ENCODE peak calls at places on chromosomes 5 and 9, in four cellular contexts. W is K562, M is HepG2, U is HEK293T. C is an unnamed sample.

GRCh38 chr5:79474416-79475173 is 39.3 kb downstream of the HOMER1 start:
- DNase-seq in M (no peak), U (no peak), W (no peak), C (no peak)

GRCh38 chr5:91296691-91297143 is 86.4 kb downstream of the ARRDC3 start:
- DNase-seq in U (no peak), W (no peak), M (no peak), C (no peak)

GRCh38 chr9:137673871-137674270 is 55.1 kb downstream of the EHMT1 start:
- DNase-seq in W (no peak), U (no peak), M (no peak), C (no peak)

GRCh38 chr9:129414377-129415021 is 206.4 kb downstream of the C9orf50 start:
- DNase-seq in M (peak; percentile 48), W (peak; percentile 51), U (no peak), C (no peak)

GRCh38 chr9:101027246-101027645 is 1.3 kb upstream of the PLPPR1 start:
- DNase-seq in W (no peak), M (no peak), U (no peak), C (no peak)

GRCh38 chr5:80231243-80231642 is 24.6 kb downstream of the SERINC5 start:
- DNase-seq in W (no peak), U (no peak), M (no peak), C (no peak)

GRCh38 chr9:126057869-126058467 is 268.7 kb upstream of the MVB12B start:
- DNase-seq in U (no peak), W (no peak), M (no peak), C (no peak)

GRCh38 chr9:35522725-35523124 is 32.8 kb downstream of the RUSC2 start:
- DNase-seq in U (no peak), M (no peak), W (no peak), C (no peak)

GRCh38 chr5:172606156-172606785 is 34.8 kb upstream of the NEURL1B start:
- DNase-seq in U (no peak), M (no peak), W (no peak), C (no peak)

GRCh38 chr5:94613583-94613982 is 4.8 kb downstream of the KIAA0825 start:
- DNase-seq in W (peak; percentile 71), M (peak; percentile 45), U (peak; percentile 14), C (no peak)

GRCh38 chr5:40841068-40841805 is at the start of gene CARD6:
- DNase-seq in M (no peak), W (peak; percentile 74), U (no peak), C (no peak)

GRCh38 chr9:131735238-131736181 is 4.4 kb downstream of the RAPGEF1 start:
- DNase-seq in M (peak; percentile 94), U (no peak), W (no peak), C (no peak)

GRCh38 chr9:127968717-127969383 is 11.9 kb downstream of the EEIG1 start:
- DNase-seq in W (no peak), U (no peak), M (no peak), C (no peak)

GRCh38 chr9:33184947-33185346 is 17.8 kb upstream of the B4GALT1 start:
- DNase-seq in W (peak; percentile 33), M (no peak), U (no peak), C (no peak)

GRCh38 chr5:87231037-87231808 is 36.5 kb upstream of the RASA1 start:
- DNase-seq in W (no peak), U (no peak), M (no peak), C (no peak)

GRCh38 chr5:21919417-21920022 is 933.6 kb downstream of the CDH12 start:
- DNase-seq in U (peak; percentile 46), W (peak; percentile 18), M (peak; percentile 14), C (peak; percentile 13)

GRCh38 chr9:115127191-115127817 is 9.3 kb upstream of the TNC start:
- DNase-seq in U (no peak), W (no peak), M (no peak), C (no peak)

GRCh38 chr9:114207034-114207815 is 51.9 kb downstream of the COL27A1 start:
- DNase-seq in U (no peak), W (no peak), M (no peak), C (no peak)

GRCh38 chr9:117815315-117815714 is 111.1 kb downstream of the TLR4 start:
- DNase-seq in M (no peak), W (no peak), U (no peak), C (no peak)

GRCh38 chr5:140341591-140341990 is 4.8 kb downstream of the HBEGF start:
- DNase-seq in M (no peak), U (no peak), W (no peak), C (no peak)

GRCh38 chr9:77512876-77513275 is 135.2 kb downstream of the GNA14 start:
- DNase-seq in M (peak; percentile 87), W (no peak), U (no peak), C (no peak)

GRCh38 chr5:98106116-98107088 is 667.1 kb upstream of the RGMB start:
- DNase-seq in W (no peak), M (no peak), U (no peak), C (no peak)

GRCh38 chr5:141412853-141413539 is at the start of gene PCDHGA10:
- DNase-seq in W (peak; percentile 61), U (peak; percentile 45), M (peak; percentile 15), C (peak; percentile 78)

GRCh38 chr5:34522599-34523381 is 133.3 kb upstream of the RAI14 start:
- DNase-seq in M (peak; percentile 65), U (peak; percentile 76), W (peak; percentile 88), C (peak; percentile 80)

GRCh38 chr9:127158995-127159801 is 36.8 kb upstream of the ANGPTL2 start:
- DNase-seq in U (no peak), W (peak; percentile 37), M (peak; percentile 76), C (peak; percentile 63)

GRCh38 chr9:122819326-122819725 is 9.1 kb downstream of the PDCL start:
- DNase-seq in M (no peak), W (no peak), U (no peak), C (no peak)

DNA sequence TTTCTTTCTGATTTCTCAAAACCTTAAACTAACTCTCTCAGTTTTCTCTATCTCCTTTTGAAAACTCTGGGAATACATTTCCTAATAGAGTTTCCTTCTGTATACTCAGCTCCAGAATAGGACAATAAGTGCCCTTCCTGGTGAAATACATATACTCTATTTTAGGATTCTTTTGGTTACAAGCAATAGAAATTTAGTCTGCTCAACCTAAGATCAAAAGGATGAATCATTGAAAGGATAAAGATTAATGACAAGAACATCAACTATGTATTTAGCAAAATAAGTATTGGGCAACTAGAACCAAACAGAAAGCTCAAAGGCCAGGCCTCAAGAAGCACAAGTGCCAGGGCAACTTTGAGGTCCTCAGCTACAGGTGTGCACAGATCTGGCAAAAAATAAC is 127.1 kb downstream of the ADAMTSL1 start:
- DNase-seq in W (no peak), M (no peak), U (no peak), C (no peak)
- TF ChIP-seq ELF4 in W (no peak), M (no peak), U (no peak), C (no peak)

GRCh38 chr9:27292646-27293045 is 4.3 kb downstream of the EQTN start:
- DNase-seq in U (no peak), W (no peak), M (no peak), C (no peak)
- TF ChIP-seq ELF4 in U (no peak), W (no peak), M (no peak), C (no peak)

DNA sequence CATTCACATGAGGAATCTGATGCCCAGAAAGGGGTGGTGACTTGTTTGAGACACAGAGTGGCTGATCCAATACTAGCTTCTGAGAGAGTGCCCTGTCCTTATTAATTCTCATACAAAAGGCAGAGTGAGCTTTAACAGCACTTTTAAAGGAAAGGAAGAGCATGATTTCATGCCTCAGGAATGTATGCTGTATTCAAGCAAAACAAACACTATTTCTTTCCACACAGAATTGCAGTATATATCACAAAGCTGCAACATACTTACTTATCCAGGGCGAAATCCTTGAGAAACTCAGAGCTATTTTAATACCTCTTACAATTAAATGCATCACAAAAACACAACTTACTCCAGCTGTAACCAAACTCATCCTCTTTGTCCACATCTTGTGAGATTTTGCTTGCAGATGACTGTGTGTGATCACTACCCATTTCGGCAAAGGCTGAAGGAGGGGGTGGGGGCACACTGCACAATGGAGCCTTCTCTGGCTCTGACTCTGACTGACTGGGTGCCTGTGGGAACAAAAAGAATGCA is 139.8 kb downstream of the MPDZ start:
- DNase-seq in M (peak; percentile 3), U (no peak), W (no peak), C (no peak)
- TF ChIP-seq ELF4 in M (no peak), U (no peak), W (no peak), C (no peak)

GRCh38 chr5:112933651-112934365 is 11.8 kb upstream of the REEP5 start:
- DNase-seq in M (no peak), U (no peak), W (no peak), C (no peak)
- TF ChIP-seq ELF4 in M (no peak), U (no peak), W (no peak), C (no peak)

GRCh38 chr9:99560561-99560960 is 261.1 kb upstream of the NR4A3 start:
- DNase-seq in U (no peak), W (no peak), M (no peak), C (no peak)
- TF ChIP-seq ELF4 in U (no peak), W (no peak), M (no peak), C (no peak)

DNA sequence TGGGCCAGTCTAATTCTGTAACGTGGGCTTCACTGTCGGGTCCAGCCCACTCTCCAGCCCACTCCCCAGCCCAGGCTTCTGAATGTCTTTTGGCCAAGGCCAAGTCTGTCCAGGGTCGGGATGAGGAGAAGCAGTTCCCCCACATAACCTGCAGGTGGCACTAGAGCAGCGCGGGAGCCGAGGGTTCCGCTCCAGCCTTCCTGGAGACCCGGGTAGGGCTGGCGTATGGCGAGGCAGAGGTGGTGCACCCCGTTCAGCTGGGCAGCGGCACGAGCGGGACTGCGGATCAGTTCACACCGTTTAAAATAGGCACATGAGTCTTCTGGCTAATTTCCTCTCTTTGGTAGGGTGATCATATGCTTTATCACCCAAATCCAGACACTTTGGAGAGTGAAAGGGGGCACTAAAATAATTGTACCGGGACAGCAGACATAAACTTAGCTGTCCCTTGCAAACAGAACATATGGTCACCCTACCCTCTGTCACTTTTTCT is 185.9 kb downstream of the MSX2 start:
- DNase-seq in W (peak; percentile 70), U (peak; percentile 90), M (peak; percentile 36), C (peak; percentile 89)
- TF ChIP-seq ELF4 in W (no peak), U (no peak), M (no peak), C (no peak)

DNA sequence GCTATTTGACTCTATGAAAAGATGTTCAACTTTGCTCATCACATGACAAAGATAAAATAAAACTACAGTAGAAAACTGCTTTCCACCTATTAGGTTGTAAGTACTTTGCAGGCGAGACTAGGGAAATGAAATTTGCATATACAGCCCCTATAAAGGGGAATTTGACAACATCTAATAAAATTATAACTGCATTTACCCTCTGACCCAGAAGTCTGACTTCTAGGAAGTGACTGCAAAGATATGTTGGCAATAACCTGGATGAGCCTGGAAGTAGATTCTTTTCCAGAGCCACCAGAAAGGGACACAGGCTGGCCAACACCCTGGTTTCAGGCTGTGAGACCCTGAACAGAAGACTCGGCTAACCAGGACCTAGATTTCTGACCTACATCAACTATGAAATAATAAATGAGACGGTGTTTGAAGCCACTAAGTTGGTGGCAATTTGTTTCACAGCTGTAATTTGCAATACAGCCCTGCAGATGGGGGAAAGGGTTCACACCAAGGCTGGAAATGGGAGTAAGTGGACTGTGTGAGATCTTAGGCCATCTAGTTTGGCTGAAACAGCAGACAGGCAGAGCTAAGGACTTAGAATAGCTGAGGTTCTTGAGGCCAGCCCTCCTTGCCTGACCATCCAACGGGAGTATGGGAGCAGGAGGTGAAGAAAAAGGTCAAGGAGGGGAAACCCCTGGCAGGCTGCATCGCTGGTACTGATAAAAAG is 106.6 kb downstream of the SIL1 start:
- DNase-seq in M (no peak), U (no peak), W (peak; percentile 28), C (no peak)
- TF ChIP-seq ELF4 in M (no peak), U (no peak), W (no peak), C (no peak)

C was measured in WTC11.